ENCODE peak calls at places on chromosomes 3 and 15, in five cellular contexts. I is GM23338, B is PC-9, A is PC-3, Z is MM.1S. Q is an unnamed sample.
A peak's percentile ranks its signal among the peaks of the same experiment; 100 is the strongest.

GRCh38 chr3:194306109-194306686 is 44.9 kb downstream of the CPN2 start:
- DNase-seq in I (no peak), B (no peak), A (no peak), Z (peak; percentile 99), Q (no peak)

GRCh38 chr3:123949606-123950005 is 11.4 kb downstream of the CCDC14 start:
- DNase-seq in I (no peak), B (no peak), A (no peak), Z (no peak), Q (no peak)

GRCh38 chr3:171967137-171967783 is 72.1 kb upstream of the FNDC3B start:
- DNase-seq in I (no peak), B (peak; percentile 96), A (peak; percentile 82), Z (no peak), Q (no peak)

GRCh38 chr15:43912991-43913927 is 86.5 kb downstream of the WDR76 start:
- DNase-seq in I (no peak), B (peak; percentile 86), A (peak; percentile 96), Z (no peak), Q (no peak)

GRCh38 chr15:29465196-29465595 is 195.6 kb upstream of the NSMCE3 start:
- DNase-seq in I (no peak), B (no peak), A (no peak), Z (no peak), Q (no peak)

GRCh38 chr3:27141668-27142067 is 227.5 kb downstream of the NEK10 start:
- DNase-seq in I (peak; percentile 58), B (no peak), A (peak; percentile 44), Z (no peak), Q (no peak)

GRCh38 chr3:52714335-52715302 is 8.7 kb downstream of the SPCS1 start:
- DNase-seq in I (peak; percentile 95), B (no peak), A (no peak), Z (no peak), Q (peak; percentile 89)

GRCh38 chr3:103499132-103499885 is 1064.5 kb downstream of the ZPLD1 start:
- DNase-seq in I (no peak), B (no peak), A (no peak), Z (no peak), Q (no peak)

GRCh38 chr3:54443572-54444161 is 321.3 kb downstream of the CACNA2D3 start:
- DNase-seq in I (no peak), B (no peak), A (no peak), Z (no peak), Q (no peak)

GRCh38 chr15:91224750-91225380 is 124.8 kb downstream of the SV2B start:
- DNase-seq in I (peak; percentile 83), B (no peak), A (peak; percentile 66), Z (peak; percentile 40), Q (peak; percentile 65)

GRCh38 chr15:99452728-99453643 is 112.8 kb upstream of the MEF2A start:
- DNase-seq in I (no peak), B (no peak), A (no peak), Z (peak; percentile 16), Q (no peak)

GRCh38 chr15:28899061-28899738 is 13.4 kb downstream of the APBA2 start:
- DNase-seq in I (no peak), B (no peak), A (no peak), Z (no peak), Q (no peak)

GRCh38 chr3:133895208-133896001 is at the start of gene RAB6B:
- DNase-seq in I (peak; percentile 83), B (no peak), A (no peak), Z (peak; percentile 20), Q (peak; percentile 89)

GRCh38 chr3:130787422-130788068 is 40.9 kb upstream of the PIK3R4 start:
- DNase-seq in I (no peak), B (no peak), A (no peak), Z (no peak), Q (no peak)

GRCh38 chr3:141442421-141442820 is 44.4 kb upstream of the RASA2 start:
- DNase-seq in I (no peak), B (no peak), A (no peak), Z (no peak), Q (no peak)

GRCh38 chr3:145489011-145489410 is 672.0 kb downstream of the PLOD2 start:
- DNase-seq in I (no peak), B (no peak), A (no peak), Z (no peak), Q (no peak)

GRCh38 chr15:79475312-79475711 is 43.2 kb downstream of the MINAR1 start:
- DNase-seq in I (no peak), B (no peak), A (no peak), Z (no peak), Q (no peak)

GRCh38 chr3:2099028-2099671 is 484 bp downstream of the CNTN4 start:
- DNase-seq in I (peak; percentile 66), B (no peak), A (no peak), Z (no peak), Q (peak; percentile 79)

GRCh38 chr15:73024161-73024560 is 28.1 kb upstream of the NEO1 start:
- DNase-seq in I (no peak), B (no peak), A (no peak), Z (no peak), Q (no peak)

GRCh38 chr3:183227586-183227985 is 25.5 kb upstream of the B3GNT5 start:
- DNase-seq in I (no peak), B (no peak), A (no peak), Z (no peak), Q (no peak)

GRCh38 chr3:147405552-147406254 is 640 bp downstream of the ZIC4 start:
- DNase-seq in I (peak; percentile 57), B (no peak), A (no peak), Z (no peak), Q (peak; percentile 48)

GRCh38 chr15:78353093-78353492 is 12.9 kb downstream of the CRABP1 start:
- DNase-seq in I (peak; percentile 51), B (no peak), A (peak; percentile 11), Z (peak; percentile 10), Q (no peak)

GRCh38 chr3:183892610-183893214 is 8.0 kb upstream of the PARL start:
- DNase-seq in I (no peak), B (no peak), A (no peak), Z (no peak), Q (no peak)

GRCh38 chr3:177135841-177136492 is 61.3 kb downstream of the TBL1XR1 start:
- DNase-seq in I (no peak), B (no peak), A (peak; percentile 24), Z (no peak), Q (no peak)

GRCh38 chr3:126524429-126524988 is 554 bp downstream of the CHST13 start:
- DNase-seq in I (no peak), B (no peak), A (no peak), Z (no peak), Q (no peak)

GRCh38 chr3:53077476-53078220 is 31.8 kb upstream of the SFMBT1 start:
- DNase-seq in I (no peak), B (no peak), A (no peak), Z (no peak), Q (peak; percentile 20)

GRCh38 chr15:39171944-39172368 is 408.9 kb upstream of the THBS1 start:
- DNase-seq in I (peak; percentile 94), B (peak; percentile 85), A (peak; percentile 98), Z (peak; percentile 62), Q (peak; percentile 86)

GRCh38 chr3:162546910-162547309 is 1050.3 kb downstream of the OTOL1 start:
- DNase-seq in I (no peak), B (no peak), A (no peak), Z (no peak), Q (no peak)

GRCh38 chr15:99335508-99335907 is 84.2 kb downstream of the LRRC28 start:
- DNase-seq in I (no peak), B (no peak), A (no peak), Z (no peak), Q (no peak)

DNA sequence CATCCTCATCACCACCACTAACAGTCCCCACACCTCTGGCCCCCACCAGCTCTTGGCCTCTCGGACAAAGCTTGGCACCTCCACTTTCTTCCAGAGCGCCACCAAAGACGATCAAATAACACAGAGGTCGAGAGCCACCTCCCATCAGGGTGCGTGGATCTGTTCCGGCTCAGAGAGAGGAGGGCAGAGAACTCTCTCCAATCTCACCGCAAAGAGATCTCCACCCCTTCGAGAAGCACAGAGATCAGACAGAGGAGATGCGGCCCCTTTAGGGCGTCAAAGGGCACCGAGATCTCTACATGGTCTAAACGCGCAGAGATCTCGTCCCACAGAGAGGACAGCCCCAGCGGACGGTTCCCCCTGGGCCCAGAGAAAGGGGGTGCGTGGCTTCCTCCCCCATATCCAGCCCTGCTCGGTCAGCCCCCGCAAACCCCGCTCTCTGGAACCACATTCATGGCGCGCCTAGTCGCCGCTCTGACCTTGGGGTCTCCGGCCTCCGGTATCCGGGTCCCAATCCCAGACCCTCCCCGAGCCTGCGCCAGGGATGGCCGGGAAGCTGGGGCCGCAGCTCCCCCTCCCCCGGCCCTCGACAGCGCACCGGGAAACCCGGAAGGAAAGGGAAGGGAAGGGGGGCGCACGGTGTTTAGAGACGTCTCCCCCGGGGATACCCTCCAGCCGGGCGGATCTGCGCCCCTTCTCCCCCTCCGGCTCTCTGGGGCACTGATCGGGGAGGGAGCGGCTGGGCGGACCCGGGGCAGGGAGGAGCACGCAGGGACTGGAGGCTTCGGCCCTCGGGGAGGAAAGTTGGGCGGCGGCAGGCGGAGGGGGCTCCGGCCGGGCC is 608 bp downstream of the SCN5A start:
- DNase-seq in I (peak; percentile 62), B (no peak), A (no peak), Z (no peak), Q (no peak)
- TF ChIP-seq EZH2 in I (no peak), B (no peak), A (peak; percentile 30), Z (no peak), Q (peak; percentile 64)

GRCh38 chr3:97293596-97294131 is 470.9 kb upstream of the ARL6 start:
- DNase-seq in I (no peak), B (no peak), A (no peak), Z (no peak), Q (no peak)
- TF ChIP-seq CTCF in I (no peak), B (no peak), A (no peak), Z (no peak), Q (no peak)

GRCh38 chr15:68396068-68396467 is 35.9 kb downstream of the ITGA11 start:
- DNase-seq in I (no peak), B (no peak), A (no peak), Z (no peak), Q (no peak)
- H3F3A ChIP-seq in I (peaks cover 2% of the 10 kb centered on the region), B (peaks cover 8% of the 10 kb centered on the region), A (no peaks in the 10 kb centered on the region), Z (no peaks in the 10 kb centered on the region), Q (peaks cover 27% of the 10 kb centered on the region)

GRCh38 chr3:187739125-187739560 is 6.1 kb downstream of the BCL6 start:
- DNase-seq in I (peak; percentile 43), B (no peak), A (no peak), Z (peak; percentile 37), Q (no peak)

GRCh38 chr3:187738400-187739124 is 6.7 kb downstream of the BCL6 start:
- DNase-seq in I (peak; percentile 98), B (peak; percentile 82), A (peak; percentile 94), Z (peak; percentile 89), Q (peak; percentile 95)

GRCh38 chr3:187738089-187738399 is 7.2 kb downstream of the BCL6 start:
- DNase-seq in I (no peak), B (no peak), A (no peak), Z (peak; percentile 13), Q (no peak)

GRCh38 chr3:187736418-187736871 is 8.8 kb downstream of the BCL6 start:
- DNase-seq in I (peak; percentile 36), B (peak; percentile 66), A (peak; percentile 45), Z (no peak), Q (no peak)

GRCh38 chr3:187737401-187738088 is 7.7 kb downstream of the BCL6 start:
- DNase-seq in I (peak; percentile 65), B (no peak), A (peak; percentile 65), Z (no peak), Q (peak; percentile 74)
- TF ChIP-seq EZH2 in I (no peak), B (no peak), A (no peak), Z (peak; percentile 65), Q (peak; percentile 52)

Q was measured in neural progenitor cell.